ENCODE peak calls at places on chromosomes 3 and 15, in seven cellular contexts. H is ovary; Q is HuH-7.5; B is progenitor cell of endocrine pancreas; W is dorsolateral prefrontal cortex; N is activated CD8-positive, alpha-beta memory T cell treated with anti-CD3 and anti-CD28 coated beads for 24 hours; A is IMR-90. S is an unnamed sample.
A peak's percentile ranks its signal among the peaks of the same experiment; 100 is the strongest.

GRCh38 chr3:11764931-11765363 is 81.7 kb downstream of the TAMM41 start:
- DNase-seq in H (no peak), Q (no peak), B (no peak), W (no peak), N (no peak), A (peak; percentile 84), S (no peak)

GRCh38 chr3:190192087-190192486 is 71.4 kb upstream of the P3H2 start:
- DNase-seq in H (no peak), Q (no peak), B (no peak), W (no peak), N (no peak), A (no peak), S (no peak)

GRCh38 chr3:127915937-127916480 is 977 bp downstream of the KBTBD12 start:
- DNase-seq in H (no peak), Q (no peak), B (no peak), W (peak; percentile 53), N (no peak), A (no peak), S (no peak)

GRCh38 chr3:111668321-111668720 is 73.2 kb upstream of the ZBED2 start:
- DNase-seq in H (no peak), Q (no peak), B (no peak), W (no peak), N (no peak), A (no peak), S (no peak)

GRCh38 chr3:164303894-164304293 is 774.4 kb downstream of the SI start:
- DNase-seq in H (no peak), Q (no peak), B (no peak), W (no peak), N (no peak), A (no peak), S (no peak)

GRCh38 chr3:15339001-15339400 is 6.6 kb upstream of the SH3BP5 start:
- DNase-seq in H (no peak), Q (no peak), B (no peak), W (no peak), N (no peak), A (no peak), S (no peak)

GRCh38 chr15:58398643-58399042 is 33.1 kb upstream of the LIPC start:
- DNase-seq in H (no peak), Q (no peak), B (no peak), W (no peak), N (no peak), A (no peak), S (no peak)

GRCh38 chr3:112640864-112641751 is at the start of gene CCDC80:
- DNase-seq in H (no peak), Q (no peak), B (no peak), W (no peak), N (no peak), A (peak; percentile 94), S (no peak)

GRCh38 chr15:101489633-101490407 is at the start of gene PCSK6:
- DNase-seq in H (peak; percentile 56), Q (peak; percentile 93), B (no peak), W (peak; percentile 19), N (peak; percentile 56), A (no peak), S (no peak)

GRCh38 chr3:107987036-107987557 is 103.7 kb downstream of the CD47 start:
- DNase-seq in H (peak; percentile 81), Q (peak; percentile 32), B (no peak), W (no peak), N (no peak), A (peak; percentile 98), S (peak; percentile 68)

GRCh38 chr15:98649996-98650870 is 1.9 kb downstream of the IGF1R start:
- DNase-seq in H (peak; percentile 71), Q (peak; percentile 58), B (peak; percentile 27), W (peak; percentile 21), N (peak; percentile 75), A (peak; percentile 39), S (no peak)

GRCh38 chr3:176978441-176978840 is 218.8 kb downstream of the TBL1XR1 start:
- DNase-seq in H (no peak), Q (no peak), B (no peak), W (no peak), N (no peak), A (no peak), S (no peak)

GRCh38 chr15:100704281-100705055 is 102.1 kb downstream of the ASB7 start:
- DNase-seq in H (no peak), Q (no peak), B (no peak), W (no peak), N (peak; percentile 28), A (peak; percentile 92), S (no peak)

GRCh38 chr3:69719723-69720122 is 19.5 kb upstream of the MITF start:
- DNase-seq in H (no peak), Q (no peak), B (no peak), W (no peak), N (no peak), A (no peak), S (no peak)

GRCh38 chr3:64928683-64929082 is 240.9 kb upstream of the ADAMTS9 start:
- DNase-seq in H (no peak), Q (no peak), B (no peak), W (no peak), N (no peak), A (no peak), S (no peak)

GRCh38 chr3:122305818-122306621 is 19.0 kb upstream of the CSTA start:
- DNase-seq in H (no peak), Q (no peak), B (no peak), W (no peak), N (no peak), A (no peak), S (no peak)

GRCh38 chr3:120743081-120743365 is 479 bp downstream of the GTF2E1 start:
- DNase-seq in H (no peak), Q (peak; percentile 13), B (no peak), W (no peak), N (no peak), A (peak; percentile 29), S (no peak)

S was measured in NCI-H446 treated with DMSO at 0.1 percent for 48 hours.